ENCODE peak calls at places on chromosome 7, in nine cellular contexts. One of them, this sample, is unnamed.
A peak's percentile ranks its signal among the peaks of the same experiment; 100 is the strongest.

GRCh38 chr7:31171216-31171750 is 119.2 kb downstream of the ADCYAP1R1 start:
- DNase-seq in right lobe of liver: no peak
- DNase-seq in sigmoid colon: no peak
- DNase-seq in Peyer's patch: no peak
- DNase-seq in adrenal gland: no peak
- DNase-seq in vagina: no peak
- DNase-seq in spleen: no peak
- DNase-seq in A549: no peak
- DNase-seq in lower leg skin: no peak
- DNase-seq in this sample: no peak

GRCh38 chr7:134472572-134473242 is 13.8 kb upstream of the AKR1B1 start:
- DNase-seq in Peyer's patch: no peak
- DNase-seq in vagina: no peak
- DNase-seq in sigmoid colon: no peak
- DNase-seq in right lobe of liver: no peak
- DNase-seq in adrenal gland: peak; percentile 44
- DNase-seq in lower leg skin: no peak
- DNase-seq in spleen: no peak
- DNase-seq in A549: no peak
- DNase-seq in this sample: no peak

GRCh38 chr7:136074840-136075239 is 97.7 kb upstream of the MTPN start:
- DNase-seq in sigmoid colon: no peak
- DNase-seq in adrenal gland: no peak
- DNase-seq in A549: no peak
- DNase-seq in vagina: no peak
- DNase-seq in Peyer's patch: no peak
- DNase-seq in spleen: no peak
- DNase-seq in right lobe of liver: no peak
- DNase-seq in lower leg skin: no peak
- DNase-seq in this sample: no peak

GRCh38 chr7:22110881-22111280 is 165.2 kb upstream of the CDCA7L start:
- DNase-seq in Peyer's patch: no peak
- DNase-seq in A549: no peak
- DNase-seq in sigmoid colon: no peak
- DNase-seq in vagina: no peak
- DNase-seq in lower leg skin: peak; percentile 53
- DNase-seq in spleen: no peak
- DNase-seq in right lobe of liver: no peak
- DNase-seq in adrenal gland: no peak
- DNase-seq in this sample: no peak

GRCh38 chr7:155524018-155524556 is 22.3 kb downstream of the CNPY1 start:
- DNase-seq in A549: no peak
- DNase-seq in adrenal gland: no peak
- DNase-seq in vagina: peak; percentile 80
- DNase-seq in Peyer's patch: no peak
- DNase-seq in lower leg skin: peak; percentile 71
- DNase-seq in spleen: no peak
- DNase-seq in sigmoid colon: no peak
- DNase-seq in right lobe of liver: no peak
- DNase-seq in this sample: no peak

GRCh38 chr7:130356121-130356759 is 11.6 kb downstream of the CPA5 start:
- DNase-seq in A549: peak; percentile 51
- DNase-seq in spleen: no peak
- DNase-seq in sigmoid colon: peak; percentile 90
- DNase-seq in Peyer's patch: no peak
- DNase-seq in adrenal gland: peak; percentile 50
- DNase-seq in right lobe of liver: no peak
- DNase-seq in vagina: no peak
- DNase-seq in lower leg skin: peak; percentile 90
- DNase-seq in this sample: peak; percentile 44

GRCh38 chr7:45259966-45260646 is 102.5 kb downstream of the RAMP3 start:
- DNase-seq in vagina: no peak
- DNase-seq in right lobe of liver: peak; percentile 76
- DNase-seq in lower leg skin: peak; percentile 92
- DNase-seq in spleen: peak; percentile 92
- DNase-seq in sigmoid colon: no peak
- DNase-seq in adrenal gland: peak; percentile 40
- DNase-seq in Peyer's patch: peak; percentile 71
- DNase-seq in A549: peak; percentile 60
- DNase-seq in this sample: peak; percentile 32

GRCh38 chr7:90824386-90825307 is 228.5 kb downstream of the CDK14 start:
- DNase-seq in vagina: no peak
- DNase-seq in sigmoid colon: no peak
- DNase-seq in Peyer's patch: no peak
- DNase-seq in A549: no peak
- DNase-seq in adrenal gland: no peak
- DNase-seq in spleen: no peak
- DNase-seq in lower leg skin: no peak
- DNase-seq in right lobe of liver: no peak
- DNase-seq in this sample: no peak

GRCh38 chr7:348962-349755 is 59.2 kb downstream of the FOXL3 start:
- DNase-seq in Peyer's patch: no peak
- DNase-seq in lower leg skin: no peak
- DNase-seq in right lobe of liver: no peak
- DNase-seq in spleen: no peak
- DNase-seq in A549: no peak
- DNase-seq in adrenal gland: no peak
- DNase-seq in vagina: no peak
- DNase-seq in sigmoid colon: no peak
- DNase-seq in this sample: no peak

GRCh38 chr7:140734096-140734495 is 37.6 kb downstream of the NDUFB2 start:
- DNase-seq in adrenal gland: no peak
- DNase-seq in sigmoid colon: no peak
- DNase-seq in vagina: no peak
- DNase-seq in lower leg skin: no peak
- DNase-seq in Peyer's patch: no peak
- DNase-seq in A549: no peak
- DNase-seq in right lobe of liver: no peak
- DNase-seq in spleen: no peak
- DNase-seq in this sample: no peak

GRCh38 chr7:33157311-33157710 is 27.9 kb downstream of the BBS9 start:
- DNase-seq in vagina: no peak
- DNase-seq in lower leg skin: no peak
- DNase-seq in right lobe of liver: no peak
- DNase-seq in spleen: no peak
- DNase-seq in sigmoid colon: no peak
- DNase-seq in A549: no peak
- DNase-seq in adrenal gland: no peak
- DNase-seq in Peyer's patch: no peak
- DNase-seq in this sample: no peak

GRCh38 chr7:135538387-135538786 is 19.3 kb upstream of the NUP205 start:
- DNase-seq in adrenal gland: no peak
- DNase-seq in Peyer's patch: no peak
- DNase-seq in lower leg skin: no peak
- DNase-seq in right lobe of liver: no peak
- DNase-seq in A549: no peak
- DNase-seq in vagina: no peak
- DNase-seq in sigmoid colon: no peak
- DNase-seq in spleen: no peak
- DNase-seq in this sample: no peak

GRCh38 chr7:129778770-129779601 is 167.5 kb downstream of the NRF1 start:
- DNase-seq in right lobe of liver: no peak
- DNase-seq in lower leg skin: no peak
- DNase-seq in Peyer's patch: peak; percentile 67
- DNase-seq in sigmoid colon: no peak
- DNase-seq in spleen: no peak
- DNase-seq in adrenal gland: no peak
- DNase-seq in A549: peak; percentile 58
- DNase-seq in vagina: no peak
- DNase-seq in this sample: no peak

GRCh38 chr7:102830206-102830605 is 81.4 kb downstream of the FAM185A start:
- DNase-seq in sigmoid colon: no peak
- DNase-seq in vagina: no peak
- DNase-seq in Peyer's patch: no peak
- DNase-seq in right lobe of liver: no peak
- DNase-seq in A549: no peak
- DNase-seq in spleen: no peak
- DNase-seq in lower leg skin: no peak
- DNase-seq in adrenal gland: no peak
- DNase-seq in this sample: no peak

GRCh38 chr7:155665957-155666287 is 21.5 kb downstream of the RBM33 start:
- DNase-seq in Peyer's patch: no peak
- DNase-seq in A549: peak; percentile 35
- DNase-seq in right lobe of liver: no peak
- DNase-seq in vagina: no peak
- DNase-seq in adrenal gland: no peak
- DNase-seq in spleen: no peak
- DNase-seq in lower leg skin: no peak
- DNase-seq in sigmoid colon: no peak
- DNase-seq in this sample: no peak

GRCh38 chr7:22184549-22185199 is 172.3 kb downstream of the RAPGEF5 start:
- DNase-seq in Peyer's patch: no peak
- DNase-seq in spleen: no peak
- DNase-seq in A549: no peak
- DNase-seq in vagina: no peak
- DNase-seq in right lobe of liver: no peak
- DNase-seq in lower leg skin: no peak
- DNase-seq in sigmoid colon: no peak
- DNase-seq in adrenal gland: no peak
- DNase-seq in this sample: no peak

GRCh38 chr7:23544913-23545354 is 13.2 kb upstream of the TRA2A start:
- DNase-seq in right lobe of liver: no peak
- DNase-seq in Peyer's patch: no peak
- DNase-seq in spleen: no peak
- DNase-seq in adrenal gland: no peak
- DNase-seq in A549: no peak
- DNase-seq in vagina: no peak
- DNase-seq in sigmoid colon: no peak
- DNase-seq in lower leg skin: no peak
- DNase-seq in this sample: no peak

GRCh38 chr7:24905996-24906770 is 73.8 kb downstream of the OSBPL3 start:
- DNase-seq in vagina: no peak
- DNase-seq in lower leg skin: no peak
- DNase-seq in sigmoid colon: no peak
- DNase-seq in Peyer's patch: no peak
- DNase-seq in A549: no peak
- DNase-seq in right lobe of liver: no peak
- DNase-seq in adrenal gland: no peak
- DNase-seq in spleen: no peak
- DNase-seq in this sample: no peak

GRCh38 chr7:16399916-16400895 is 21.1 kb downstream of the CRPPA start:
- DNase-seq in lower leg skin: no peak
- DNase-seq in spleen: no peak
- DNase-seq in Peyer's patch: no peak
- DNase-seq in right lobe of liver: no peak
- DNase-seq in sigmoid colon: no peak
- DNase-seq in A549: no peak
- DNase-seq in adrenal gland: peak; percentile 12
- DNase-seq in vagina: no peak
- DNase-seq in this sample: no peak
- TF ChIP-seq POLR2A in lower leg skin: no peak
- TF ChIP-seq POLR2A in spleen: no peak
- TF ChIP-seq POLR2A in Peyer's patch: no peak
- TF ChIP-seq POLR2A in right lobe of liver: no peak
- TF ChIP-seq POLR2A in sigmoid colon: no peak
- TF ChIP-seq POLR2A in A549: no peak
- TF ChIP-seq POLR2A in adrenal gland: no peak
- TF ChIP-seq POLR2A in vagina: no peak
- TF ChIP-seq POLR2A in this sample: no peak

GRCh38 chr7:73560035-73560835 is 2.7 kb upstream of the BCL7B start:
- DNase-seq in lower leg skin: no peak
- DNase-seq in right lobe of liver: no peak
- DNase-seq in adrenal gland: peak; percentile 70
- DNase-seq in sigmoid colon: no peak
- DNase-seq in Peyer's patch: no peak
- DNase-seq in A549: peak; percentile 62
- DNase-seq in spleen: no peak
- DNase-seq in vagina: no peak
- DNase-seq in this sample: no peak

GRCh38 chr7:73557108-73557396 is 438 bp downstream of the BCL7B start:
- DNase-seq in adrenal gland: peak; percentile 96
- DNase-seq in lower leg skin: peak; percentile 98
- DNase-seq in Peyer's patch: peak; percentile 97
- DNase-seq in spleen: peak; percentile 98
- DNase-seq in sigmoid colon: peak; percentile 96
- DNase-seq in vagina: peak; percentile 95
- DNase-seq in right lobe of liver: peak; percentile 97
- DNase-seq in A549: peak; percentile 93
- DNase-seq in this sample: peak; percentile 95

GRCh38 chr7:73556208-73557107 is 1.0 kb downstream of the BCL7B start:
- DNase-seq in sigmoid colon: no peak
- DNase-seq in Peyer's patch: no peak
- DNase-seq in right lobe of liver: no peak
- DNase-seq in adrenal gland: no peak
- DNase-seq in spleen: no peak
- DNase-seq in vagina: no peak
- DNase-seq in lower leg skin: no peak
- DNase-seq in A549: no peak
- DNase-seq in this sample: no peak

GRCh38 chr7:73555411-73555982 is 2.0 kb downstream of the BCL7B start:
- DNase-seq in adrenal gland: no peak
- DNase-seq in spleen: no peak
- DNase-seq in A549: no peak
- DNase-seq in right lobe of liver: no peak
- DNase-seq in Peyer's patch: no peak
- DNase-seq in vagina: no peak
- DNase-seq in lower leg skin: no peak
- DNase-seq in sigmoid colon: no peak
- DNase-seq in this sample: no peak

GRCh38 chr7:73557397-73558257 is at the start of gene BCL7B:
- DNase-seq in lower leg skin: peak; percentile 93
- DNase-seq in spleen: peak; percentile 94
- DNase-seq in A549: peak; percentile 97
- DNase-seq in sigmoid colon: peak; percentile 85
- DNase-seq in vagina: peak; percentile 89
- DNase-seq in Peyer's patch: peak; percentile 90
- DNase-seq in adrenal gland: peak; percentile 63
- DNase-seq in right lobe of liver: peak; percentile 82
- DNase-seq in this sample: peak; percentile 66
- TF ChIP-seq POLR2A in lower leg skin: no peak
- TF ChIP-seq POLR2A in spleen: peak; percentile 13
- TF ChIP-seq POLR2A in A549: peak; percentile 71
- TF ChIP-seq POLR2A in sigmoid colon: no peak
- TF ChIP-seq POLR2A in vagina: peak; percentile 45
- TF ChIP-seq POLR2A in Peyer's patch: peak; percentile 90
- TF ChIP-seq POLR2A in adrenal gland: peak; percentile 54
- TF ChIP-seq POLR2A in right lobe of liver: peak; percentile 88
- TF ChIP-seq POLR2A in this sample: peak; percentile 72

GRCh38 chr7:4151926-4152549 is 530.1 kb upstream of the FOXK1 start:
- DNase-seq in A549: no peak
- DNase-seq in Peyer's patch: peak; percentile 66
- DNase-seq in adrenal gland: no peak
- DNase-seq in lower leg skin: no peak
- DNase-seq in right lobe of liver: no peak
- DNase-seq in spleen: no peak
- DNase-seq in vagina: no peak
- DNase-seq in sigmoid colon: peak; percentile 81
- DNase-seq in this sample: no peak
- TF ChIP-seq POLR2A in A549: no peak
- TF ChIP-seq POLR2A in Peyer's patch: no peak
- TF ChIP-seq POLR2A in adrenal gland: no peak
- TF ChIP-seq POLR2A in lower leg skin: no peak
- TF ChIP-seq POLR2A in right lobe of liver: no peak
- TF ChIP-seq POLR2A in spleen: no peak
- TF ChIP-seq POLR2A in vagina: no peak
- TF ChIP-seq POLR2A in sigmoid colon: no peak
- TF ChIP-seq POLR2A in this sample: no peak

DNA sequence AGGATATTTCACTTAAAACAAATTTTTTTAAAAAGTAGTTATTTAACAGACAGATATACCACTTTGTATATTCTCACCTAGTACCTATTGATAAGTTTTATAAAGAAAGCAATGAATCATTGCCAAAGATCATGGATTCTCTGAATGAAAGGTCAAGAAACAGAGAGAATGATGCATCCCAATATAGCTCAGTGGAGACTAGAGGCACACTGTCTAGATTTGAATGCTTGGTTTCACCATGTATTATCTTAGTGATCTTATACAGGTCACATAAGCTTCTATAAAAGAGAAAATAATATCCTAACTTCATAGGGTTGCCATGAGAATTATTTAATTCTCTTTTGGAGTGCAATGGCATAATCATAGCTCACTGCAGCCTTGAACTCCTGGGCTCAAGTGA is 87.0 kb upstream of the LRRN3 start:
- DNase-seq in A549: no peak
- DNase-seq in adrenal gland: no peak
- DNase-seq in Peyer's patch: no peak
- DNase-seq in sigmoid colon: no peak
- DNase-seq in vagina: no peak
- DNase-seq in spleen: no peak
- DNase-seq in right lobe of liver: no peak
- DNase-seq in lower leg skin: no peak
- DNase-seq in this sample: no peak
- TF ChIP-seq POLR2A in A549: no peak
- TF ChIP-seq POLR2A in adrenal gland: no peak
- TF ChIP-seq POLR2A in Peyer's patch: no peak
- TF ChIP-seq POLR2A in sigmoid colon: no peak
- TF ChIP-seq POLR2A in vagina: no peak
- TF ChIP-seq POLR2A in spleen: no peak
- TF ChIP-seq POLR2A in right lobe of liver: no peak
- TF ChIP-seq POLR2A in lower leg skin: no peak
- TF ChIP-seq POLR2A in this sample: no peak